ENCODE peak calls at places on chromosomes 1 and 21, in seven cellular contexts. T is EL; B is EH; I is CD8-positive, alpha-beta T cell; Q is T-helper 17 cell; G is activated CD4-positive, alpha-beta memory T cell treated with anti-CD3 and anti-CD28 coated beads, Interleukin-2, amount 10 ng/mL, durations not matched to agents 7 days and 5 days; D is effector memory CD8-positive, alpha-beta T cell. R is an unnamed sample.

GRCh38 chr1:43932786-43933385 is 715 bp upstream of the ARTN start:
- DNase-seq in Q (no peak), G (no peak), T (peak; percentile 87), I (no peak), D (no peak), B (peak; percentile 81), R (peak; percentile 17)

GRCh38 chr1:214492405-214493075 is 58.9 kb downstream of the PTPN14 start:
- DNase-seq in Q (no peak), G (no peak), D (no peak), I (no peak), T (no peak), B (peak; percentile 64), R (peak; percentile 46)

GRCh38 chr1:42966688-42967609 is 8.3 kb upstream of the SLC2A1 start:
- DNase-seq in D (no peak), B (peak; percentile 90), T (peak; percentile 93), G (no peak), I (no peak), Q (no peak), R (peak; percentile 53)

GRCh38 chr1:150151291-150152181 is 1.8 kb downstream of the PLEKHO1 start:
- DNase-seq in T (peak; percentile 27), D (peak; percentile 71), G (peak; percentile 84), Q (peak; percentile 42), I (peak; percentile 65), B (peak; percentile 45), R (no peak)

GRCh38 chr1:69055223-69055622 is 512.5 kb upstream of the LRRC7 start:
- DNase-seq in Q (no peak), T (no peak), I (no peak), D (no peak), B (no peak), G (no peak), R (no peak)

GRCh38 chr1:168079761-168080160 is 57.0 kb downstream of the GPR161 start:
- DNase-seq in T (peak; percentile 39), I (no peak), D (no peak), B (peak; percentile 62), G (no peak), Q (no peak), R (peak; percentile 35)

GRCh38 chr1:100543640-100544039 is 5.7 kb downstream of the GPR88 start:
- DNase-seq in I (no peak), G (peak; percentile 49), Q (no peak), B (no peak), D (peak; percentile 37), T (peak; percentile 7), R (no peak)

GRCh38 chr1:25725482-25725881 is 74.5 kb upstream of the SELENON start:
- DNase-seq in G (no peak), T (no peak), B (no peak), Q (no peak), I (no peak), D (no peak), R (no peak)

GRCh38 chr1:52551476-52552235 is 1.2 kb downstream of the TUT4 start:
- DNase-seq in Q (no peak), T (peak; percentile 57), G (peak; percentile 49), B (peak; percentile 41), D (no peak), I (peak; percentile 29), R (peak; percentile 21)

GRCh38 chr1:175377394-175377793 is 184.8 kb upstream of the KIAA0040 start:
- DNase-seq in B (no peak), Q (no peak), T (no peak), G (no peak), I (no peak), D (no peak), R (no peak)

GRCh38 chr1:58717979-58718378 is 18.1 kb upstream of the MYSM1 start:
- DNase-seq in B (peak; percentile 44), G (peak; percentile 63), I (peak; percentile 10), T (no peak), Q (no peak), D (peak; percentile 40), R (no peak)

GRCh38 chr1:17597651-17598050 is 58.2 kb downstream of the ARHGEF10L start:
- DNase-seq in I (no peak), T (no peak), Q (no peak), B (no peak), D (no peak), G (no peak), R (no peak)

GRCh38 chr1:184910596-184910995 is 63.7 kb downstream of the NIBAN1 start:
- DNase-seq in Q (no peak), I (no peak), D (no peak), B (peak; percentile 54), T (no peak), G (no peak), R (peak; percentile 85)

GRCh38 chr1:88291902-88292301 is 392.2 kb upstream of the PKN2 start:
- DNase-seq in I (no peak), B (no peak), Q (no peak), D (no peak), T (no peak), G (no peak), R (no peak)

GRCh38 chr1:189708674-189709073 is 769.0 kb downstream of the BRINP3 start:
- DNase-seq in D (no peak), B (no peak), I (no peak), T (no peak), G (no peak), Q (no peak), R (no peak)

GRCh38 chr21:24023936-24024335 is 1583.3 kb downstream of the MRPL39 start:
- DNase-seq in I (no peak), Q (no peak), D (no peak), G (no peak), T (no peak), B (no peak), R (no peak)

GRCh38 chr1:23593042-23593521 is 33.8 kb upstream of the ID3 start:
- DNase-seq in G (no peak), B (no peak), Q (no peak), T (no peak), D (no peak), I (no peak), R (no peak)

GRCh38 chr1:110272045-110272444 is 61.9 kb downstream of the KCNC4 start:
- DNase-seq in T (no peak), G (no peak), D (no peak), I (no peak), B (peak; percentile 19), Q (no peak), R (no peak)

GRCh38 chr1:242811092-242811840 is 286.8 kb upstream of the PLD5 start:
- DNase-seq in D (no peak), B (no peak), T (peak; percentile 3), Q (no peak), I (no peak), G (no peak), R (no peak)

GRCh38 chr21:45993210-45994085 is 11.9 kb downstream of the COL6A1 start:
- DNase-seq in T (no peak), Q (no peak), D (no peak), I (no peak), B (no peak), G (no peak), R (no peak)

GRCh38 chr21:25171438-25171837 is 435.8 kb downstream of the MRPL39 start:
- DNase-seq in Q (no peak), I (no peak), G (no peak), D (no peak), T (peak; percentile 21), B (peak; percentile 35), R (peak; percentile 17)

GRCh38 chr1:228804640-228805413 is 69.5 kb downstream of the RHOU start:
- DNase-seq in Q (no peak), T (no peak), G (peak; percentile 74), D (no peak), B (no peak), I (no peak), R (no peak)

GRCh38 chr21:27648560-27648959 is 681.7 kb upstream of the ADAMTS5 start:
- DNase-seq in D (no peak), B (peak; percentile 85), I (no peak), T (peak; percentile 87), Q (no peak), G (no peak), R (peak; percentile 79)

GRCh38 chr1:34532113-34532512 is 222.7 kb upstream of the GJB5 start:
- DNase-seq in T (no peak), B (no peak), G (no peak), I (no peak), Q (no peak), D (no peak), R (no peak)

GRCh38 chr1:175839678-175840669 is 96.6 kb upstream of the TNR start:
- DNase-seq in B (peak; percentile 7), G (no peak), D (no peak), T (peak; percentile 33), I (no peak), Q (no peak), R (no peak)

GRCh38 chr1:151980287-151981177 is 13.1 kb downstream of the S100A10 start:
- DNase-seq in D (no peak), B (peak; percentile 90), T (peak; percentile 86), G (no peak), Q (no peak), I (no peak), R (peak; percentile 96)

GRCh38 chr1:88741413-88741812 is 57.3 kb downstream of the PKN2 start:
- DNase-seq in D (no peak), Q (no peak), B (peak; percentile 46), T (peak; percentile 54), G (no peak), I (no peak), R (peak; percentile 39)

GRCh38 chr1:164772635-164773034 is 213.7 kb downstream of the PBX1 start:
- DNase-seq in Q (no peak), G (no peak), I (no peak), T (peak; percentile 97), D (no peak), B (peak; percentile 96), R (peak; percentile 65)

GRCh38 chr1:230174765-230175747 is 108.0 kb downstream of the GALNT2 start:
- DNase-seq in I (no peak), Q (no peak), D (no peak), G (no peak), B (no peak), T (no peak), R (no peak)

GRCh38 chr1:32496127-32496526 is 31.3 kb downstream of the ZBTB8B start:
- DNase-seq in D (no peak), T (peak; percentile 58), Q (no peak), B (peak; percentile 45), I (no peak), G (no peak), R (peak; percentile 44)

GRCh38 chr1:31505884-31506497 is 70.3 kb upstream of the TINAGL1 start:
- DNase-seq in T (peak; percentile 82), B (peak; percentile 77), D (no peak), G (peak; percentile 43), I (no peak), Q (no peak), R (peak; percentile 38)

GRCh38 chr1:75632350-75632949 is 21.5 kb upstream of the SLC44A5 start:
- DNase-seq in D (no peak), G (no peak), I (no peak), B (peak; percentile 39), Q (no peak), T (peak; percentile 26), R (peak; percentile 17)

GRCh38 chr1:90605070-90605469 is 112.0 kb downstream of the BARHL2 start:
- DNase-seq in B (no peak), Q (no peak), D (no peak), T (no peak), G (no peak), I (no peak), R (no peak)

GRCh38 chr1:229557913-229558414 is 543 bp downstream of the ABCB10 start:
- DNase-seq in I (peak; percentile 6), Q (no peak), T (peak; percentile 39), G (peak; percentile 52), D (peak; percentile 17), B (peak; percentile 34), R (no peak)

GRCh38 chr1:234963180-234963903 is 165.3 kb downstream of the TOMM20 start:
- DNase-seq in I (peak; percentile 71), T (peak; percentile 92), G (peak; percentile 92), B (peak; percentile 96), Q (peak; percentile 68), D (peak; percentile 80), R (peak; percentile 91)

GRCh38 chr21:33197546-33197945 is 32.2 kb upstream of the IFNAR2 start:
- DNase-seq in D (no peak), I (no peak), T (no peak), B (no peak), Q (no peak), G (no peak), R (no peak)

GRCh38 chr1:233905416-233906051 is 1.1 kb downstream of the SLC35F3 start:
- DNase-seq in Q (no peak), D (no peak), G (no peak), I (no peak), T (no peak), B (no peak), R (no peak)

GRCh38 chr1:235511470-235512240 is 7.4 kb upstream of the B3GALNT2 start:
- DNase-seq in I (no peak), T (peak; percentile 38), D (no peak), G (no peak), B (peak; percentile 72), Q (no peak), R (no peak)